ENCODE peak calls at places on chromosome 15, in eight cellular contexts. One of them, this sample, is unnamed.

GRCh38 chr15:98698792-98699191 is 50.5 kb downstream of the IGF1R start:
- ATAC-seq in upper lobe of left lung: no peak
- ATAC-seq in pancreas: no peak
- ATAC-seq in activated T-helper 17 cell treated with anti-CD3 and anti-CD28 coated beads, Interleukin-2, amount 50 U/mL, for 72 hours: no peak
- ATAC-seq in Panc1: no peak
- ATAC-seq in naive thymus-derived CD4-positive, alpha-beta T cell: no peak
- ATAC-seq in T-cell: no peak
- ATAC-seq in heart left ventricle: no peak
- ATAC-seq in this sample: no peak

GRCh38 chr15:50250789-50251394 is 14.6 kb downstream of the HDC start:
- ATAC-seq in upper lobe of left lung: no peak
- ATAC-seq in pancreas: no peak
- ATAC-seq in activated T-helper 17 cell treated with anti-CD3 and anti-CD28 coated beads, Interleukin-2, amount 50 U/mL, for 72 hours: no peak
- ATAC-seq in Panc1: no peak
- ATAC-seq in naive thymus-derived CD4-positive, alpha-beta T cell: no peak
- ATAC-seq in T-cell: no peak
- ATAC-seq in heart left ventricle: no peak
- ATAC-seq in this sample: no peak

GRCh38 chr15:41258706-41259471 is 27.8 kb downstream of the CHP1 start:
- ATAC-seq in upper lobe of left lung: peak
- ATAC-seq in pancreas: peak
- ATAC-seq in activated T-helper 17 cell treated with anti-CD3 and anti-CD28 coated beads, Interleukin-2, amount 50 U/mL, for 72 hours: no peak
- ATAC-seq in Panc1: no peak
- ATAC-seq in naive thymus-derived CD4-positive, alpha-beta T cell: peak
- ATAC-seq in T-cell: no peak
- ATAC-seq in heart left ventricle: peak
- ATAC-seq in this sample: peak

GRCh38 chr15:78044407-78045155 is 32.9 kb downstream of the TBC1D2B start:
- ATAC-seq in upper lobe of left lung: no peak
- ATAC-seq in pancreas: no peak
- ATAC-seq in activated T-helper 17 cell treated with anti-CD3 and anti-CD28 coated beads, Interleukin-2, amount 50 U/mL, for 72 hours: peak
- ATAC-seq in Panc1: no peak
- ATAC-seq in naive thymus-derived CD4-positive, alpha-beta T cell: peak
- ATAC-seq in T-cell: peak
- ATAC-seq in heart left ventricle: no peak
- ATAC-seq in this sample: no peak

GRCh38 chr15:75672111-75672602 is 24.4 kb downstream of the SNX33 start:
- ATAC-seq in upper lobe of left lung: no peak
- ATAC-seq in pancreas: no peak
- ATAC-seq in activated T-helper 17 cell treated with anti-CD3 and anti-CD28 coated beads, Interleukin-2, amount 50 U/mL, for 72 hours: no peak
- ATAC-seq in Panc1: no peak
- ATAC-seq in naive thymus-derived CD4-positive, alpha-beta T cell: no peak
- ATAC-seq in T-cell: no peak
- ATAC-seq in heart left ventricle: no peak
- ATAC-seq in this sample: no peak

GRCh38 chr15:59313703-59314332 is 58.9 kb downstream of the MYO1E start:
- ATAC-seq in upper lobe of left lung: peak
- ATAC-seq in pancreas: peak
- ATAC-seq in activated T-helper 17 cell treated with anti-CD3 and anti-CD28 coated beads, Interleukin-2, amount 50 U/mL, for 72 hours: peak
- ATAC-seq in Panc1: peak
- ATAC-seq in naive thymus-derived CD4-positive, alpha-beta T cell: no peak
- ATAC-seq in T-cell: no peak
- ATAC-seq in heart left ventricle: peak
- ATAC-seq in this sample: peak

GRCh38 chr15:58475573-58476524 is 44.1 kb downstream of the LIPC start:
- ATAC-seq in upper lobe of left lung: peak
- ATAC-seq in pancreas: no peak
- ATAC-seq in activated T-helper 17 cell treated with anti-CD3 and anti-CD28 coated beads, Interleukin-2, amount 50 U/mL, for 72 hours: no peak
- ATAC-seq in Panc1: no peak
- ATAC-seq in naive thymus-derived CD4-positive, alpha-beta T cell: no peak
- ATAC-seq in T-cell: no peak
- ATAC-seq in heart left ventricle: peak
- ATAC-seq in this sample: peak

GRCh38 chr15:99125061-99125990 is 20.4 kb downstream of the SYNM start:
- ATAC-seq in upper lobe of left lung: no peak
- ATAC-seq in pancreas: no peak
- ATAC-seq in activated T-helper 17 cell treated with anti-CD3 and anti-CD28 coated beads, Interleukin-2, amount 50 U/mL, for 72 hours: no peak
- ATAC-seq in Panc1: no peak
- ATAC-seq in naive thymus-derived CD4-positive, alpha-beta T cell: no peak
- ATAC-seq in T-cell: no peak
- ATAC-seq in heart left ventricle: peak
- ATAC-seq in this sample: no peak

GRCh38 chr15:48928877-48929538 is 34.7 kb downstream of the SHC4 start:
- ATAC-seq in upper lobe of left lung: no peak
- ATAC-seq in pancreas: no peak
- ATAC-seq in activated T-helper 17 cell treated with anti-CD3 and anti-CD28 coated beads, Interleukin-2, amount 50 U/mL, for 72 hours: peak
- ATAC-seq in Panc1: no peak
- ATAC-seq in naive thymus-derived CD4-positive, alpha-beta T cell: no peak
- ATAC-seq in T-cell: no peak
- ATAC-seq in heart left ventricle: no peak
- ATAC-seq in this sample: no peak

GRCh38 chr15:59177445-59177728 is 29.3 kb upstream of the LDHAL6B start:
- ATAC-seq in upper lobe of left lung: peak
- ATAC-seq in pancreas: no peak
- ATAC-seq in activated T-helper 17 cell treated with anti-CD3 and anti-CD28 coated beads, Interleukin-2, amount 50 U/mL, for 72 hours: peak
- ATAC-seq in Panc1: no peak
- ATAC-seq in naive thymus-derived CD4-positive, alpha-beta T cell: peak
- ATAC-seq in T-cell: no peak
- ATAC-seq in heart left ventricle: no peak
- ATAC-seq in this sample: no peak

GRCh38 chr15:58169934-58170333 is 31.8 kb downstream of the AQP9 start:
- ATAC-seq in upper lobe of left lung: no peak
- ATAC-seq in pancreas: no peak
- ATAC-seq in activated T-helper 17 cell treated with anti-CD3 and anti-CD28 coated beads, Interleukin-2, amount 50 U/mL, for 72 hours: no peak
- ATAC-seq in Panc1: no peak
- ATAC-seq in naive thymus-derived CD4-positive, alpha-beta T cell: no peak
- ATAC-seq in T-cell: no peak
- ATAC-seq in heart left ventricle: peak
- ATAC-seq in this sample: no peak

GRCh38 chr15:27763514-27763913 is 335.6 kb downstream of the OCA2 start:
- ATAC-seq in upper lobe of left lung: no peak
- ATAC-seq in pancreas: no peak
- ATAC-seq in activated T-helper 17 cell treated with anti-CD3 and anti-CD28 coated beads, Interleukin-2, amount 50 U/mL, for 72 hours: no peak
- ATAC-seq in Panc1: no peak
- ATAC-seq in naive thymus-derived CD4-positive, alpha-beta T cell: no peak
- ATAC-seq in T-cell: no peak
- ATAC-seq in heart left ventricle: no peak
- ATAC-seq in this sample: no peak

GRCh38 chr15:98363416-98363815 is 284.9 kb upstream of the IGF1R start:
- ATAC-seq in upper lobe of left lung: no peak
- ATAC-seq in pancreas: no peak
- ATAC-seq in activated T-helper 17 cell treated with anti-CD3 and anti-CD28 coated beads, Interleukin-2, amount 50 U/mL, for 72 hours: peak
- ATAC-seq in Panc1: peak
- ATAC-seq in naive thymus-derived CD4-positive, alpha-beta T cell: no peak
- ATAC-seq in T-cell: no peak
- ATAC-seq in heart left ventricle: no peak
- ATAC-seq in this sample: no peak

GRCh38 chr15:23401627-23402026 is 45.4 kb downstream of the GOLGA6L2 start:
- ATAC-seq in upper lobe of left lung: no peak
- ATAC-seq in pancreas: no peak
- ATAC-seq in activated T-helper 17 cell treated with anti-CD3 and anti-CD28 coated beads, Interleukin-2, amount 50 U/mL, for 72 hours: no peak
- ATAC-seq in Panc1: no peak
- ATAC-seq in naive thymus-derived CD4-positive, alpha-beta T cell: no peak
- ATAC-seq in T-cell: no peak
- ATAC-seq in heart left ventricle: no peak
- ATAC-seq in this sample: no peak

GRCh38 chr15:51499379-51499976 is 123.1 kb downstream of the DMXL2 start:
- ATAC-seq in upper lobe of left lung: no peak
- ATAC-seq in pancreas: no peak
- ATAC-seq in activated T-helper 17 cell treated with anti-CD3 and anti-CD28 coated beads, Interleukin-2, amount 50 U/mL, for 72 hours: no peak
- ATAC-seq in Panc1: peak
- ATAC-seq in naive thymus-derived CD4-positive, alpha-beta T cell: no peak
- ATAC-seq in T-cell: no peak
- ATAC-seq in heart left ventricle: no peak
- ATAC-seq in this sample: peak

GRCh38 chr15:40234783-40235182 is 4.1 kb upstream of the PAK6 start:
- ATAC-seq in upper lobe of left lung: peak
- ATAC-seq in pancreas: no peak
- ATAC-seq in activated T-helper 17 cell treated with anti-CD3 and anti-CD28 coated beads, Interleukin-2, amount 50 U/mL, for 72 hours: no peak
- ATAC-seq in Panc1: no peak
- ATAC-seq in naive thymus-derived CD4-positive, alpha-beta T cell: no peak
- ATAC-seq in T-cell: no peak
- ATAC-seq in heart left ventricle: no peak
- ATAC-seq in this sample: peak

GRCh38 chr15:57624730-57625129 is 33.0 kb downstream of the MYZAP start:
- ATAC-seq in upper lobe of left lung: no peak
- ATAC-seq in pancreas: no peak
- ATAC-seq in activated T-helper 17 cell treated with anti-CD3 and anti-CD28 coated beads, Interleukin-2, amount 50 U/mL, for 72 hours: no peak
- ATAC-seq in Panc1: no peak
- ATAC-seq in naive thymus-derived CD4-positive, alpha-beta T cell: no peak
- ATAC-seq in T-cell: no peak
- ATAC-seq in heart left ventricle: peak
- ATAC-seq in this sample: peak

GRCh38 chr15:96329403-96329981 is 1.0 kb upstream of the NR2F2 start:
- ATAC-seq in upper lobe of left lung: no peak
- ATAC-seq in pancreas: no peak
- ATAC-seq in activated T-helper 17 cell treated with anti-CD3 and anti-CD28 coated beads, Interleukin-2, amount 50 U/mL, for 72 hours: no peak
- ATAC-seq in Panc1: no peak
- ATAC-seq in naive thymus-derived CD4-positive, alpha-beta T cell: no peak
- ATAC-seq in T-cell: no peak
- ATAC-seq in heart left ventricle: no peak
- ATAC-seq in this sample: no peak

GRCh38 chr15:75796321-75796720 is 46.9 kb upstream of the UBE2Q2 start:
- ATAC-seq in upper lobe of left lung: no peak
- ATAC-seq in pancreas: no peak
- ATAC-seq in activated T-helper 17 cell treated with anti-CD3 and anti-CD28 coated beads, Interleukin-2, amount 50 U/mL, for 72 hours: no peak
- ATAC-seq in Panc1: no peak
- ATAC-seq in naive thymus-derived CD4-positive, alpha-beta T cell: no peak
- ATAC-seq in T-cell: no peak
- ATAC-seq in heart left ventricle: no peak
- ATAC-seq in this sample: no peak

This sample was measured in esophagus mucosa.